ENCODE peak calls at places on chromosomes 13 and 19, in ten cellular contexts. Q is spleen, A is body of pancreas, V is ascending aorta, M is cardiac muscle cell, D is heart left ventricle, L is RWPE1, X is tibial artery, J is OCI-LY7, Z is psoas muscle. U is an unnamed sample.

GRCh38 chr13:111031531-111031961 is 83.6 kb upstream of the ARHGEF7 start:
- DNase-seq in Q (no peak), A (no peak), V (no peak), M (peak), D (no peak), L (no peak), X (no peak), J (no peak), Z (peak), U (no peak)

GRCh38 chr13:50386527-50387123 is 371.4 kb downstream of the KCNRG start:
- DNase-seq in Q (no peak), A (no peak), V (no peak), M (peak), D (no peak), L (no peak), X (no peak), J (no peak), Z (no peak), U (no peak)

GRCh38 chr13:20993661-20994440 is 67.5 kb downstream of the LATS2 start:
- DNase-seq in Q (no peak), A (no peak), V (no peak), M (peak), D (no peak), L (peak), X (no peak), J (no peak), Z (no peak), U (no peak)

GRCh38 chr19:2391118-2391725 is 31.2 kb downstream of the TMPRSS9 start:
- DNase-seq in Q (no peak), A (peak), V (no peak), M (peak), D (no peak), L (peak), X (no peak), J (peak), Z (no peak), U (no peak)

GRCh38 chr19:21612403-21612872 is 107.0 kb downstream of the ZNF429 start:
- DNase-seq in Q (no peak), A (no peak), V (no peak), M (no peak), D (no peak), L (no peak), X (no peak), J (no peak), Z (no peak), U (no peak)

GRCh38 chr13:101661839-101662238 is 209.4 kb downstream of the ITGBL1 start:
- DNase-seq in Q (no peak), A (no peak), V (no peak), M (no peak), D (no peak), L (no peak), X (no peak), J (no peak), Z (no peak), U (no peak)

GRCh38 chr13:28494861-28495585 is at the start of gene FLT1:
- DNase-seq in Q (peak), A (peak), V (no peak), M (peak), D (peak), L (no peak), X (no peak), J (no peak), Z (peak), U (no peak)

GRCh38 chr13:49374585-49375290 is 69.1 kb downstream of the CAB39L start:
- DNase-seq in Q (no peak), A (no peak), V (no peak), M (peak), D (no peak), L (peak), X (no peak), J (peak), Z (no peak), U (no peak)

GRCh38 chr19:43586346-43586745 is 9.6 kb downstream of the IRGQ start:
- DNase-seq in Q (no peak), A (no peak), V (no peak), M (no peak), D (no peak), L (no peak), X (no peak), J (no peak), Z (no peak), U (no peak)

GRCh38 chr19:18306903-18307681 is 15.8 kb downstream of the LSM4 start:
- DNase-seq in Q (peak), A (no peak), V (no peak), M (no peak), D (no peak), L (no peak), X (no peak), J (peak), Z (no peak), U (no peak)

GRCh38 chr19:8444677-8445487 is at the start of gene HNRNPM:
- DNase-seq in Q (peak), A (peak), V (peak), M (peak), D (peak), L (peak), X (peak), J (peak), Z (peak), U (peak)

GRCh38 chr19:33798701-33799111 is 2.0 kb downstream of the KCTD15 start:
- DNase-seq in Q (no peak), A (no peak), V (no peak), M (peak), D (no peak), L (no peak), X (no peak), J (no peak), Z (no peak), U (no peak)

GRCh38 chr13:26011996-26012688 is 39.7 kb downstream of the SHISA2 start:
- DNase-seq in Q (peak), A (no peak), V (no peak), M (peak), D (no peak), L (no peak), X (no peak), J (no peak), Z (no peak), U (peak)

GRCh38 chr19:7806876-7807275 is 23.1 kb upstream of the EVI5L start:
- DNase-seq in Q (peak), A (no peak), V (no peak), M (no peak), D (no peak), L (no peak), X (no peak), J (no peak), Z (no peak), U (no peak)

GRCh38 chr13:26200811-26201210 is 21.3 kb downstream of the RNF6 start:
- DNase-seq in Q (no peak), A (no peak), V (no peak), M (no peak), D (no peak), L (no peak), X (no peak), J (no peak), Z (no peak), U (no peak)

GRCh38 chr13:39035204-39035603 is 2.7 kb downstream of the PROSER1 start:
- DNase-seq in Q (no peak), A (no peak), V (no peak), M (no peak), D (no peak), L (no peak), X (no peak), J (peak), Z (no peak), U (no peak)

GRCh38 chr13:50576156-50576555 is 267.3 kb downstream of the DLEU7 start:
- DNase-seq in Q (no peak), A (peak), V (no peak), M (no peak), D (no peak), L (no peak), X (no peak), J (no peak), Z (no peak), U (peak)

GRCh38 chr19:16442386-16443276 is 29.1 kb downstream of the EPS15L1 start:
- DNase-seq in Q (no peak), A (peak), V (no peak), M (no peak), D (peak), L (no peak), X (no peak), J (no peak), Z (no peak), U (no peak)

GRCh38 chr13:97028441-97029299 is 34.4 kb upstream of the OXGR1 start:
- DNase-seq in Q (no peak), A (peak), V (no peak), M (peak), D (no peak), L (peak), X (peak), J (peak), Z (peak), U (peak)

GRCh38 chr13:66519259-66519658 is 710.9 kb downstream of the PCDH9 start:
- DNase-seq in Q (no peak), A (no peak), V (no peak), M (no peak), D (no peak), L (no peak), X (no peak), J (no peak), Z (no peak), U (no peak)

GRCh38 chr19:45767410-45767880 is 1.6 kb downstream of the SIX5 start:
- DNase-seq in Q (no peak), A (peak), V (no peak), M (peak), D (peak), L (peak), X (peak), J (no peak), Z (peak), U (peak)

GRCh38 chr13:23921451-23921888 is 24.2 kb upstream of the C1QTNF9B start:
- DNase-seq in Q (no peak), A (no peak), V (no peak), M (peak), D (no peak), L (peak), X (no peak), J (peak), Z (no peak), U (no peak)

GRCh38 chr13:28022848-28023518 is 34.5 kb upstream of the URAD start:
- DNase-seq in Q (no peak), A (peak), V (no peak), M (peak), D (no peak), L (no peak), X (no peak), J (no peak), Z (no peak), U (no peak)

GRCh38 chr13:40164137-40164536 is 502.3 kb downstream of the FOXO1 start:
- DNase-seq in Q (no peak), A (no peak), V (no peak), M (no peak), D (no peak), L (peak), X (peak), J (no peak), Z (no peak), U (no peak)

GRCh38 chr19:39524495-39524894 is 8.2 kb downstream of the EID2B start:
- DNase-seq in Q (no peak), A (no peak), V (no peak), M (no peak), D (no peak), L (no peak), X (no peak), J (no peak), Z (no peak), U (no peak)

GRCh38 chr19:2743099-2743498 is 3.3 kb upstream of the SLC39A3 start:
- DNase-seq in Q (no peak), A (no peak), V (no peak), M (no peak), D (no peak), L (no peak), X (no peak), J (no peak), Z (no peak), U (no peak)

GRCh38 chr13:44899967-44900366 is 89.3 kb downstream of the NUFIP1 start:
- DNase-seq in Q (no peak), A (no peak), V (no peak), M (peak), D (no peak), L (no peak), X (no peak), J (no peak), Z (no peak), U (no peak)

GRCh38 chr19:46453661-46454060 is 17.7 kb downstream of the PNMA8A start:
- DNase-seq in Q (no peak), A (no peak), V (no peak), M (no peak), D (no peak), L (no peak), X (peak), J (no peak), Z (no peak), U (no peak)

GRCh38 chr13:44364601-44365000 is 9.0 kb upstream of the SERP2 start:
- DNase-seq in Q (no peak), A (no peak), V (no peak), M (peak), D (no peak), L (peak), X (no peak), J (no peak), Z (no peak), U (no peak)

GRCh38 chr13:40770609-40770933 is 419 bp downstream of the MRPS31 start:
- DNase-seq in Q (no peak), A (no peak), V (no peak), M (no peak), D (no peak), L (no peak), X (no peak), J (no peak), Z (no peak), U (no peak)

GRCh38 chr13:85333511-85333910 is 465.7 kb downstream of the SLITRK6 start:
- DNase-seq in Q (no peak), A (no peak), V (no peak), M (no peak), D (no peak), L (no peak), X (no peak), J (no peak), Z (no peak), U (no peak)

GRCh38 chr13:72208112-72208645 is 341.2 kb upstream of the DACH1 start:
- DNase-seq in Q (no peak), A (no peak), V (no peak), M (no peak), D (no peak), L (no peak), X (no peak), J (no peak), Z (no peak), U (no peak)

GRCh38 chr13:59318320-59318930 is 845.3 kb downstream of the DIAPH3 start:
- DNase-seq in Q (no peak), A (peak), V (no peak), M (peak), D (peak), L (peak), X (peak), J (peak), Z (peak), U (peak)

GRCh38 chr13:47917022-47917574 is 84.0 kb downstream of the SUCLA2 start:
- DNase-seq in Q (no peak), A (no peak), V (no peak), M (no peak), D (no peak), L (no peak), X (no peak), J (peak), Z (no peak), U (no peak)

GRCh38 chr19:14089412-14089661 is 1.2 kb downstream of the SAMD1 start:
- DNase-seq in Q (no peak), A (no peak), V (no peak), M (peak), D (no peak), L (no peak), X (no peak), J (peak), Z (no peak), U (no peak)
- TF ChIP-seq CTCF in Q (no peak), A (no peak), V (no peak), M (peak), D (no peak), L (no peak), X (no peak), J (peak), Z (no peak), U (no peak)

DNA sequence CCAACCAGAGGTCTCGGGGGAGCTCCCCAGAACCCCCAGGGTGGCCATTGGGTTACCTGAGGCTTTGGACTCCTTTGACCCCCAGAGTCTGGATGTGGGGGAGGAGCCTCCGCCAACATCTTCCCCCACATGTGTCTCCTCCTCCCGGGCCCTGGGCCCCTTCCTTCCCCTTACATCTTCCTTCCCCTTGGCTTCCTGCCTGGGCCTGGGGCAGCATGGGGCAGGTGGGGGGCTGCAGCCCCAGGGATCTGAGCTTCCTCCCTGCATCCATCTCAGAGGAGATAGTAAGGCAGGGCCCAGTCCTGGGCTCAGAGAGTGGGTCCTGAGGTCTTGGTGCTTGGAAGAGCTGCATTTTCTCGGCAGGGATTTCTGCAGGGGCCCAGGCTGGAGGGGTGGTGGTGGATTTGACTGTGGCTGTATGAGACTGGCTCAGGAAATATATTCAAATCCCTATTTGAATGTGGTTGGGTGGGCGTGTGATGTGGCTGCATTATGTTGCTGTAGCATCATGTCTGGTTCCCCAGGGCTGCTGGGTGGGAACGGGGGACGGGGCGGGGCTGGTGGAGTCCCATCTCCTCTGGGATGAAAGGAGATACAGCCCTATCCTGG is 919 bp downstream of the VAV1 start:
- DNase-seq in Q (peak), A (no peak), V (no peak), M (no peak), D (peak), L (no peak), X (peak), J (peak), Z (no peak), U (peak)
- H3K27ac ChIP-seq in Q (peak), A (no peak), V (peak), M (no peak), D (no peak), L (no peak), X (no peak), J (peak), Z (no peak), U (peak)

GRCh38 chr13:103184413-103184812 is 118.2 kb upstream of the SLC10A2 start:
- DNase-seq in Q (no peak), A (no peak), V (no peak), M (no peak), D (no peak), L (no peak), X (no peak), J (no peak), Z (no peak), U (no peak)

GRCh38 chr13:103187621-103188020 is 121.4 kb upstream of the SLC10A2 start:
- DNase-seq in Q (no peak), A (no peak), V (no peak), M (peak), D (no peak), L (no peak), X (no peak), J (no peak), Z (no peak), U (no peak)

GRCh38 chr13:103190841-103191240 is 124.6 kb upstream of the SLC10A2 start:
- DNase-seq in Q (no peak), A (no peak), V (no peak), M (no peak), D (no peak), L (no peak), X (no peak), J (no peak), Z (no peak), U (no peak)

DNA sequence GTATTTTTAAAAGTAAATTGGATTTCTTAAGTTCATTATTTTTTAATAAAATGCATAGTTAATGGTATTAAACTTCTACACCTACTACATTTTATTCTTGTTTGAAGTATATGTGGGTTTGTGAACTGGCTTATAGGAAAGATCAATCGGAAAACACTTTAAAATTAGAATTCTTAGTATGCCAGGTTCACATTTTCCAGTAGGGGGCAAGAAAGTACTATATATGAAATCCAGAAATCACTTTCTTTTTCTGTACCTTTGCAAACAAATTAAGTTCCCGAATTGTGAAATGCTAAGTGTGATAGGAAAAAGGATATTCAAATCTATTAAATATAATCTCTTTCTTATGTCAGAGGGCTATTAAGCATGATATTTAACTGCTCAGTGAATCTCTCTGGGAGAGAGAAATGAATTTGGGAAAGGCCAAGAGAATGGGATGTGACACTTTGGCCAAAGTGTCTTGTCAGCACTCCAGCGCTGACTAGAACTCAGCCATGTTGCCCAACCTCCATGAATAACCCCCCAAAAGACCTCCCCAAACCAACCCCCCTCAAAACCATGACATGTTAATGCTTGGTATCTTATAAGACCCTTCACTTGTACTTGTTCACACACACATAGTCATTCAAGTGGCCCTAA is 122.6 kb upstream of the SLC10A2 start:
- DNase-seq in Q (no peak), A (no peak), V (no peak), M (peak), D (no peak), L (peak), X (no peak), J (peak), Z (no peak), U (no peak)
- TF ChIP-seq CTCF in Q (no peak), A (no peak), V (no peak), M (peak), D (peak), L (peak), X (no peak), J (peak), Z (peak), U (no peak)

DNA sequence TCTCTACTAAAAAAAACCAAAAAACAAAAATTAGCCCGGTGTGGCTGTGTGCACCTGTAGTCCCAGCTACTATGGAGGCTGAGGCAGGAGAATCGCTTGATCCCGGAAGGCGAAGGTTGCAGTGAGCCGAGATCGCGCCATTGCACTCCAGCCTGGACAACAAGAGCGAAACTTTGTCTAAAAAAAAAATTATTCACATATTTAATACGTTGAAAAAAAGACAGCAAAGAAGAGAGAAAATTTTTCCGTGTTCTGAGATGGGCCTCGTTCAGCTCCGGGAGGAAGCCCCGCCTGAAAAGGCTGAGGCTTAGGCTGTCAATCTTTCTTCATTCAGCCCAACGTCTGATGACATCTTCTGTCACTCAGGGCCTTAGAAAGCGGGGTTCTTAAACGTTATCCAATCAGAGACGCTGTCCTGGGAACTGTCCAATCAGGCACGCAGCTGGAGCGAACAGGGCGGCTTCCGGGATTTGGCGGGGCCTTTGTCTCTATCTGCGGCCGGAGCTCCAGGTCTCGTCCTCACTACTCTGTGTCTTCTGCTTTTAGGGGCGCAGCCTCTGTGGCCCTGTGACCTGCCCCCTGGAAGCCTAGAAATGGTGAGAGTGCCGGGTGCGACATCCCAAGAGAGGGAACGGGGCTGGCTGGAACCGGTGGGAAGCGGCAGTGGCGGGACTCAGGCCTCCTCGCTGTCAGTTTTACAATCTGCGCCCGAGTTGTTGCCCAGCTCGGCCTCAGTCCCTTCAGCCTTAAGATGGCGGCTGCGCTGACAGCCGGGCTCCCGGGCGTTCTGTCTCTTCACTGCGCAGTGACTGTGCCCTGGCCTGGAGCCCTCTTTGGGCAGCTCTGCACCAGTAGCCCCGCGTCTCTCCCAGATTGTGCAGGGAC is at the start of gene ZNF726:
- DNase-seq in Q (peak), A (peak), V (peak), M (peak), D (peak), L (peak), X (peak), J (peak), Z (peak), U (peak)
- H3K27ac ChIP-seq in Q (no peak), A (peak), V (no peak), M (no peak), D (no peak), L (peak), X (peak), J (peak), Z (no peak), U (no peak)